ENCODE peak calls at places on chromosomes 16 and 17, in four cellular contexts. One of them, this sample, is unnamed.

GRCh38 chr16:51701025-51701424 is 550.0 kb upstream of the SALL1 start:
- DNase-seq in GM12878: no peak
- DNase-seq in H1: no peak
- DNase-seq in HepG2: no peak
- DNase-seq in this sample: no peak

GRCh38 chr17:8477653-8478441 is 42.2 kb downstream of the NDEL1 start:
- DNase-seq in GM12878: no peak
- DNase-seq in H1: no peak
- DNase-seq in HepG2: peak
- DNase-seq in this sample: no peak

GRCh38 chr16:81875461-81875860 is 96.4 kb downstream of the PLCG2 start:
- DNase-seq in GM12878: no peak
- DNase-seq in H1: no peak
- DNase-seq in HepG2: no peak
- DNase-seq in this sample: no peak

GRCh38 chr17:58189436-58190146 is 2.9 kb upstream of the EPX start:
- DNase-seq in GM12878: no peak
- DNase-seq in H1: no peak
- DNase-seq in HepG2: no peak
- DNase-seq in this sample: no peak

GRCh38 chr16:23508589-23509440 is 1.5 kb downstream of the GGA2 start:
- DNase-seq in GM12878: no peak
- DNase-seq in H1: no peak
- DNase-seq in HepG2: no peak
- DNase-seq in this sample: peak

GRCh38 chr16:3026003-3026378 is 2.2 kb downstream of the THOC6 start:
- DNase-seq in GM12878: no peak
- DNase-seq in H1: no peak
- DNase-seq in HepG2: no peak
- DNase-seq in this sample: no peak

GRCh38 chr16:4288148-4288921 is 15.5 kb upstream of the TFAP4 start:
- DNase-seq in GM12878: no peak
- DNase-seq in H1: no peak
- DNase-seq in HepG2: peak
- DNase-seq in this sample: no peak

GRCh38 chr17:6638046-6638908 is 2.2 kb downstream of the KIAA0753 start:
- DNase-seq in GM12878: no peak
- DNase-seq in H1: no peak
- DNase-seq in HepG2: no peak
- DNase-seq in this sample: no peak

GRCh38 chr16:69613283-69614154 is 47.8 kb downstream of the NFAT5 start:
- DNase-seq in GM12878: peak
- DNase-seq in H1: no peak
- DNase-seq in HepG2: peak
- DNase-seq in this sample: no peak

GRCh38 chr16:22634913-22635312 is 124.2 kb downstream of the NPIPB5 start:
- DNase-seq in GM12878: no peak
- DNase-seq in H1: peak
- DNase-seq in HepG2: no peak
- DNase-seq in this sample: peak

GRCh38 chr17:601462-602303 is 113.0 kb downstream of the VPS53 start:
- DNase-seq in GM12878: no peak
- DNase-seq in H1: no peak
- DNase-seq in HepG2: no peak
- DNase-seq in this sample: no peak

GRCh38 chr16:1335996-1336395 is 2.6 kb downstream of the BAIAP3 start:
- DNase-seq in GM12878: no peak
- DNase-seq in H1: no peak
- DNase-seq in HepG2: no peak
- DNase-seq in this sample: no peak
- TF ChIP-seq SUZ12 in GM12878: no peak
- TF ChIP-seq SUZ12 in H1: no peak
- TF ChIP-seq SUZ12 in HepG2: no peak
- TF ChIP-seq SUZ12 in this sample: no peak

DNA sequence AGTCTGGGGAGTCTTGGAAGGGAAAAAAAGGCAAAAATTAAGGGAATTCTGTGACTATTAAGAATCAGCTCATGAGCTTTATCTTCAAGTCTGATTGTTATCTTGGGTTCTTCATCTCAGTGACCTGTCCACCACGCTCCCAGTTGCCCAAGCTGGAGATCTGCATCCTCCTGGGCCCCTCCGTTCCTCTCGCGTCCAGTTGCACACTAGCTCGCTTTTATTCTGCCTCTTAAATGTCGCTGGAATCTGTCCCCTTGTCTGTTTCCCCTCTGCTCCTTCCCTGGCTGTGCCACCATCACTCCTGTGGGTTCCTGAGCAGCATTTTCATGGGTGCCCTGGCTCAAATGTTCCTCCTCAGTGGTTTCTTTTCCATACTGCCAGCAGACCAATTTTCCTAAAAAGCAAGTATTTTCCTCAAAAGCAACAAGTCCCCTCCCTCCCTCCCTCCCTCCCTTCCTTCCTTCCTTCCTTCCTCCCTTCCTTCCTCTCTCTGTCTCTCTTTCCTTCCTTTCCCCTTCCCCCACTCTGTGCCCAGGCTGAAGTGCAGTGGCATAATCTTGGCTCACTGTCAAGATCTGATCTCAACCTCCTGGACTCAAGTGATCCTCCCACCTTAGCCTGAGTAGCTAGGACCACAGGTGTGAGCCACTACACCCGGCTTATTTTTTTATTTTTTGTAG is 1.4 kb downstream of the ENDOV start:
- DNase-seq in GM12878: no peak
- DNase-seq in H1: no peak
- DNase-seq in HepG2: no peak
- DNase-seq in this sample: no peak
- H3K4me3 ChIP-seq in GM12878: peak
- H3K4me3 ChIP-seq in H1: peak
- H3K4me3 ChIP-seq in HepG2: peak
- H3K4me3 ChIP-seq in this sample: no peak

DNA sequence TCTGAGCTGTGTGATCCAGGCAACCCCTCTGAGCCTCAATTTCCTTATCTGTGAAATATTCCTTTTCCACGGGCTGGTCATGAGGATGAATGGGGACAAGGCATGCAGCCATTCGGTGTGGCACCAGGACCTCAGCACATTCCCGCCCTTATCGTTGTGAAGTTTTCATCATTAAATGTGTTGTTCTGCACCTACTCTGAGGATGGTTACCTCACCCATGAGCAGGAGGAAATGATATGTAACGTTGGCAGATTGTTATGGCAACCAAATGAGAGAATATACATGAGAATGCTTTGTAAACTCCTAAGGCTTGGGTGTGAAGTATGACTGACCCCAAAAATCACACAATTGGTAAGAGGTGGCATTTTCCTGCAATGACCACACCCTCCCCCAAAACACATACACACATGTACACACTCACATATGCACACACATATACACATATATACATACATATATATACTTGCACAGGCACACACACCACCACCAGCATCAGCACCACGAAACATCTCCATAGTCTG is 39.5 kb downstream of the SMARCE1 start:
- DNase-seq in GM12878: no peak
- DNase-seq in H1: no peak
- DNase-seq in HepG2: no peak
- DNase-seq in this sample: no peak
- TF ChIP-seq SUZ12 in GM12878: no peak
- TF ChIP-seq SUZ12 in H1: no peak
- TF ChIP-seq SUZ12 in HepG2: no peak
- TF ChIP-seq SUZ12 in this sample: no peak

GRCh38 chr17:82034371-82035011 is 3.0 kb downstream of the DCXR start:
- DNase-seq in GM12878: no peak
- DNase-seq in H1: no peak
- DNase-seq in HepG2: no peak
- DNase-seq in this sample: no peak
- H3K4me3 ChIP-seq in GM12878: no peak
- H3K4me3 ChIP-seq in H1: no peak
- H3K4me3 ChIP-seq in HepG2: no peak
- H3K4me3 ChIP-seq in this sample: no peak

DNA sequence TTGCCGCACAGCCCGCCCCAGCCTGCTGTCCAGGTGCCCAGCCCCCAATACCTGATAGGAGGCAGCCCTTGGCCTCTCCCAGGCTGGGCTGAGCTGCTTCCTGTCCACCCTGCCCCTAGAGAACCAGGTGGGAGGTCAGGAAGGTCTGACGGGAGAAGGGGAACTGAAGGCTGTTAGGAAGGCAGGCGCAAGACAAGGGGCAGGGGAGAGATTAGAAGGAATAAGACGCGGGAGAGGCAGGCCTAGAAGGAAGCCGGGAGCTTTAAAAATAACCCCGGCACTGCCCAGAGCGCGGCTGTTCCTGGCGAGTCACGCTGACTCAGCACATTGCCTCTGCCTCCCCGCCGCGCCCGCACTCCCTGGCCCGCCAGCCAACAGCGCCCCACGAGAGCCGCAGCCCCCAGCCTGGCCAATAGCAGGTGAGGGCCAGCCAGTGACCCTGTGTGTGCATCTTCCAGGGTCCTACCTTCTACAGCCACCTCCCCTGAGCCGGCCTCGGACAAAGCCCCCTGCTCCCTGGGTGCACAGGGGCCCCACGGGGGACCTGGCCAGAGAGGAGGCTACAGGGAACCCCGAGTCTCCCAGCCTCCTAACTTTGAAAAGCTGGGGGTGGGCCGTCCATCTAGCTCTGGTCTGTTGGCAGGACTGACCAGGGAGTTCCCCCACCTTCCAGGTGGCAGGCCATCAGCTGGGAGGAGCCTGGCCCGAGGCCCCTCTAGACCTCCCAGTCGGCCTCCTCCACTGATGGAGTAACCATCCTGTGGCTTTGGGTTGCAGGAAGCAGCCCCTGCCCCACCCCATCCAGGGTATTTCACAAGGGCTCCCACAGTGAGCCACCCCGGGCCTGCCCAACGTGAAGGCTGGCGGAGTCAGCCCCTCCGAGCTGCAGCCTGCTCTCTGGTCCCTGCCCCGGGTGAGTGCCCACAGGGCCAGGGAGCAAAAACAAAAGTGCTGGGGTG is 4.0 kb downstream of the MAFG start:
- DNase-seq in GM12878: no peak
- DNase-seq in H1: no peak
- DNase-seq in HepG2: no peak
- DNase-seq in this sample: no peak
- TF ChIP-seq SUZ12 in GM12878: no peak
- TF ChIP-seq SUZ12 in H1: no peak
- TF ChIP-seq SUZ12 in HepG2: no peak
- TF ChIP-seq SUZ12 in this sample: no peak

DNA sequence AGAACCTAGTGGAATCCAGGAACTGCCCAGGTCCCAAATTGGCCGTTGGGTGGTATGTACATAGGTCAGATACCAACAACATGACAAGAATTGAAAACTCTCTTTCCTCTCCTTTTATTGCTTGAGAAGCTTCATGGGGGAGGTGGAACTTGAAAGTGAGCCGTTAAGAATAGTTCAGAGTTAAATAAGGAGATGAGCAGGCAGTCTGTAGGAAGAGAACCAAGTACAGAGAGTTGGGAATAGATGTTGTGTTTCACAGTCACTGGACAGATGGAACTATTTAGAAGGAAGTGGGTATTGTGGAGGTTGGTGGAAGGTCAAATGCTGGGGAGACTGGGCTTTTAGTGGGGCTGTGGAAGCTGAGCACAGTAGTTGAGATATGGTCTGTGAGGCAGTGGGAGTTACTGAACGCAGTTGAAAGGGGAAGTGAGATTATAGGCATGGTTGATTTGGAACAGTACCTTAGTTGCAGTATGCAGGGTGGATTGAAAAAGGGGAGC is 26.4 kb downstream of the ARHGAP44 start:
- DNase-seq in GM12878: peak
- DNase-seq in H1: no peak
- DNase-seq in HepG2: no peak
- DNase-seq in this sample: no peak
- H3K4me3 ChIP-seq in GM12878: no peak
- H3K4me3 ChIP-seq in H1: no peak
- H3K4me3 ChIP-seq in HepG2: no peak
- H3K4me3 ChIP-seq in this sample: no peak

GRCh38 chr16:30603945-30604315 is 6.3 kb downstream of the ZNF689 start:
- DNase-seq in GM12878: no peak
- DNase-seq in H1: no peak
- DNase-seq in HepG2: no peak
- DNase-seq in this sample: no peak
- TF ChIP-seq SUZ12 in GM12878: no peak
- TF ChIP-seq SUZ12 in H1: no peak
- TF ChIP-seq SUZ12 in HepG2: no peak
- TF ChIP-seq SUZ12 in this sample: no peak

DNA sequence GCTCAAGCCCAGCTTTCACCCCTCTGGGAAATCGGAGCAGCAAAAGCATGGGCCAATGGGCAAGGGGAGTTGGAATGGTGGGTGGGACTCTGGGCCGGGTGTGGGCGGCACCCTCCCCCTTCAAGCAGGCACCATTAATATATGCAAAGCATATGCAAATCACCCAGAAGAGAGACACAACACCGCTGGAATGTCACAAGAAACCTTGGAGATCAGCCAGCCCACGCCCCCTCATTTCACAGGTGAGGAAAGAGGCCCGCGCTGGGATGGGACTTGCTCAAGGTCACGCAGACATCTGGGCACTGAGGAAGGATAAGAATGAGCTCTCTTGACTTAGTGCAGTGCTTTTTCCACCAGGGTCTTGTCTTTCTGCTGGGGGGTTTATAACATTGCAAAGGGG is 4.8 kb downstream of the SRCIN1 start:
- DNase-seq in GM12878: no peak
- DNase-seq in H1: no peak
- DNase-seq in HepG2: no peak
- DNase-seq in this sample: no peak
- H3K4me3 ChIP-seq in GM12878: no peak
- H3K4me3 ChIP-seq in H1: no peak
- H3K4me3 ChIP-seq in HepG2: no peak
- H3K4me3 ChIP-seq in this sample: no peak

GRCh38 chr16:28110479-28110878 is 47.0 kb upstream of the GSG1L start:
- DNase-seq in GM12878: no peak
- DNase-seq in H1: no peak
- DNase-seq in HepG2: no peak
- DNase-seq in this sample: no peak
- TF ChIP-seq SUZ12 in GM12878: no peak
- TF ChIP-seq SUZ12 in H1: no peak
- TF ChIP-seq SUZ12 in HepG2: no peak
- TF ChIP-seq SUZ12 in this sample: no peak

GRCh38 chr17:38451840-38452529 is 23.7 kb downstream of the ARHGAP23 start:
- DNase-seq in GM12878: no peak
- DNase-seq in H1: peak
- DNase-seq in HepG2: no peak
- DNase-seq in this sample: peak
- H3K4me3 ChIP-seq in GM12878: no peak
- H3K4me3 ChIP-seq in H1: peak
- H3K4me3 ChIP-seq in HepG2: no peak
- H3K4me3 ChIP-seq in this sample: peak